ENCODE peak calls at places on chromosomes 13 and 19, in five cellular contexts. N is ovary, D is mammary epithelial cell, J is HCT116, C is HepG2. Y is an unnamed sample.

GRCh38 chr13:100269837-100270236 is 180.9 kb downstream of the PCCA start:
- DNase-seq in N (peak; percentile 69), C (no peak), D (peak; percentile 12), J (no peak), Y (peak; percentile 69)

GRCh38 chr19:12796146-12797071 is 5.1 kb downstream of the JUNB start:
- DNase-seq in J (no peak), N (peak; percentile 81), D (peak; percentile 58), C (peak; percentile 68), Y (peak; percentile 77)

GRCh38 chr13:26967119-26968038 is 204.2 kb downstream of the USP12 start:
- DNase-seq in D (no peak), C (no peak), J (no peak), N (peak; percentile 56), Y (no peak)

GRCh38 chr13:111937763-111938375 is 129.1 kb upstream of the SOX1 start:
- DNase-seq in C (no peak), D (peak; percentile 32), J (no peak), N (no peak), Y (no peak)

GRCh38 chr13:46321494-46322225 is 65.4 kb downstream of the RUBCNL start:
- DNase-seq in C (peak; percentile 18), N (peak; percentile 29), J (peak; percentile 39), D (peak; percentile 34), Y (peak; percentile 69)

GRCh38 chr13:75685239-75685697 is 49.1 kb downstream of the LMO7 start:
- DNase-seq in N (no peak), C (peak; percentile 42), D (peak; percentile 89), J (no peak), Y (no peak)

GRCh38 chr13:44050450-44051063 is 170.9 kb downstream of the LACC1 start:
- DNase-seq in N (no peak), D (peak; percentile 20), C (peak; percentile 7), J (peak; percentile 32), Y (no peak)

GRCh38 chr13:27141746-27142145 is 29.9 kb downstream of the USP12 start:
- DNase-seq in N (no peak), J (no peak), D (no peak), C (no peak), Y (no peak)

GRCh38 chr13:23965346-23965745 is 68.0 kb upstream of the C1QTNF9B start:
- DNase-seq in N (no peak), C (no peak), D (no peak), J (no peak), Y (no peak)

GRCh38 chr19:45663800-45664199 is 4.2 kb upstream of the GIPR start:
- DNase-seq in D (no peak), N (no peak), J (no peak), C (no peak), Y (no peak)

GRCh38 chr13:111629933-111630332 is 309.5 kb downstream of the TEX29 start:
- DNase-seq in C (no peak), N (no peak), D (no peak), J (no peak), Y (no peak)

GRCh38 chr13:112764028-112764427 is 74.2 kb downstream of the ATP11A start:
- DNase-seq in J (no peak), D (no peak), C (no peak), N (no peak), Y (no peak)

GRCh38 chr19:33795370-33796163 is 1.1 kb upstream of the KCTD15 start:
- DNase-seq in J (no peak), D (peak; percentile 75), C (peak; percentile 66), N (peak; percentile 94), Y (peak; percentile 89)

GRCh38 chr13:20671789-20672188 is 31.7 kb upstream of the IL17D start:
- DNase-seq in C (no peak), D (no peak), J (no peak), N (no peak), Y (no peak)

DNA sequence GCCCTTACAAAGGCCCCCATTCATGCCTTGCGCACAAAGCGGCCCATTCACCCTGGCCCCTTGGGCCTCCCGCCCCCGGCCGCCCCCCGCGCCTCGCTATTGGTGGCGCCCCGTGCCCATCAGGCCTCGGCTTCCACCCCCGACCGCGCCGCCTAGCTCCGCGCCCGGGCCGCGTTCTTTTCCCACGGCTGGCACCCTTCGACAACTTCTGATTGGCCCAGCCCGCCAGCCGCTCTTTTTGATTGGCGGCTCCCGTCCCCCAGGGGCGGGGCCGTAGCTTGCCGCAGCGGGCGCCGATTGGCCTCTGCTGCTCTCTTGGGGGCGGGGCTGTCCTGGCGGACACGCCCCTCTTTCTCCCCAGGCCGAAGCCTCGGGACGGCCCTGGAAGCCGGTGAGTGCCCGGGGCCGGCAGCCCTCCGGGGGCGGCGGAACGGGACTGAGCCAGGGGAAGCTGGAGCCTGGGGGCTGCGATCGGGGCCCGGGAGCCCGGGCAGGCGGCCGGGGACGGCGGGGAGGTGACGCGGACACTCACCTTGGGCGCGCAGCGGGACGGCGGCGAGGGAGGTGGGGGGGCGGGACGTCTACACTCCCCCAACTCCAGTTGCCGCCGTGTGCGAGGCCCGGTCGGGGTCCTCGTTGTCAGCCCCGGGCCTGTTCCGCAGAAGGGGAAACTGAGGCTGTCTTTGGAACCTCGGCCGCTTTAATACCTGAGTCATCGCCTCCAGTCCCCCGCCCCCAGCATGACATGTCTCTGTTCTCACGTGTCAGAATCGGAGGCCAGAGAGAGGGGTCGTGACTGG is at the start of gene MYH14:
- DNase-seq in C (peak; percentile 79), N (peak; percentile 58), D (no peak), J (peak; percentile 86), Y (peak; percentile 93)
- H3K4me3 ChIP-seq in C (peak within 1 kb of the TSS; percentile 57), N (peak within 1 kb of the TSS; percentile 25), D (no peak within 1 kb of the TSS), J (peak within 1 kb of the TSS; percentile 73), Y (peak within 1 kb of the TSS; percentile 76)

DNA sequence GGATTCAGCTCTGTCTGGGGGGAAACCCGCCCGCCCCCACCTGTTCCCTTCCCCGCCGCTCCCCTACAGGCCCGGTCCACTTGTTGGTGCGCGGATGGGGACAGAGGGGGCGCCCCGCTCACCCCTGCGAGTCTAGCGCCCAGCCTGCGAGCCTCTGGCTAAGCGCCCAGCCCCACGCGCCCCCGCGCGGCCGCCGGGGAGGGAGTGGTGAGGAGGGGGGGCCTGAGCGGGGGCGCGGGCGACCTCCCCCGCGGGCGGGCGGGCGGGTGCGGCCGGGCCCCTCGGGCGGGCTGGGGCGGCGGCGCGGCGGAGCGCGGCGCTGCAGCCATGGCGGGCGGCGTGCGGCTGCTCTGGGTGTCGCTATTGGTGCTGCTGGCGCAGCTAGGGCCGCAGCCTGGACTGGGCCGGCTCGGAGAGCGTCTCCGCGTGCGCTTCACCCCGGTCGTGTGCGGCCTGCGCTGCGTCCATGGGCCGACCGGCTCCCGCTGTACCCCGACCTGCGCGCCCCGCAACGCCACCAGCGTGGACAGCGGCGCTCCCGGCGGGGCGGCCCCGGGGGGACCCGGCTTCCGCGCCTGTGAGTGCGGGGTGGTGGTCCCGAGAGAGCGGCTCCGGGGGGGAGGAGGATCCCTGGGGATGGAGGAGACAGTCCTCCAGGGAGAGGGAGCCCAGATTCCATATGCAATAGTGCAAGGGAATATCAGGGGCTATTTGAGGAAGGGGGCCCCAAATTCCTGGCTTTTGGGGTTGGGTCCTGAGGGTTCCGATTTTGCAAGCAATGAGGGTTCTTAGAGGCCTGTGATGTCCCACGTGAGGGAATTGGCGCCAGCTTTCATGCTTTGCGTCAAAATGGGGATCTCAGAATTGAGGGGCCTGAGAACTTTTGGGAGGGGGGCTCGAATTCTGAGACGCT is at the start of gene LTBP4:
- DNase-seq in C (no peak), D (no peak), J (no peak), N (peak; percentile 91), Y (no peak)
- H3K4me3 ChIP-seq in C (peak within 1 kb of the TSS; percentile 43), D (peak within 1 kb of the TSS; percentile 45), J (peak within 1 kb of the TSS; percentile 62), N (peak within 1 kb of the TSS; percentile 60), Y (peak within 1 kb of the TSS; percentile 38)

DNA sequence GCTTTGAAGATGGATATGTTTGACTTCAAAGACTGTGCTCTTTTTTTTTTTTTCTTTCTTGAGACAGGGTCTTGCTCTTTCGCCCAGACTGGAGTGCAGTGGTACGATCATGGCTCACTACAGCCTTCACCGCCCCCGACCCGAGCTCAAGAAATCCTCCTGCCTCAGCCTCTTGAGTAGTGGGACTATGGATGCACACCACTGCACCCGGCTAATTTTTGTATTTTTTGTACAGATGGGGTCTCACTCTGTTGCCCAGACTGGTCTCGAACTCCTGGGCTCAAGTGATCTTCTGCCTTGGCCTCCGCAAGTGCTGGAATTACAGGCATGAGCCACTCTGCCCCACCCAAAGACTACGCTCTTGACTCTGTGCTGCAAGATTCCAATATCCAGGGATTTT is 50.4 kb downstream of the SPTBN4 start:
- DNase-seq in N (no peak), J (no peak), C (no peak), D (no peak), Y (no peak)
- H3K4me3 ChIP-seq in N (no peak overlapping the region), J (no peak overlapping the region), C (no peak overlapping the region), D (no peak overlapping the region), Y (no peak overlapping the region)

GRCh38 chr13:38624822-38625221 is 62.1 kb upstream of the FREM2 start:
- DNase-seq in C (no peak), N (no peak), J (no peak), D (no peak), Y (no peak)
- H3K4me3 ChIP-seq in C (no peak overlapping the region), N (no peak overlapping the region), J (no peak overlapping the region), D (no peak overlapping the region), Y (no peak overlapping the region)

DNA sequence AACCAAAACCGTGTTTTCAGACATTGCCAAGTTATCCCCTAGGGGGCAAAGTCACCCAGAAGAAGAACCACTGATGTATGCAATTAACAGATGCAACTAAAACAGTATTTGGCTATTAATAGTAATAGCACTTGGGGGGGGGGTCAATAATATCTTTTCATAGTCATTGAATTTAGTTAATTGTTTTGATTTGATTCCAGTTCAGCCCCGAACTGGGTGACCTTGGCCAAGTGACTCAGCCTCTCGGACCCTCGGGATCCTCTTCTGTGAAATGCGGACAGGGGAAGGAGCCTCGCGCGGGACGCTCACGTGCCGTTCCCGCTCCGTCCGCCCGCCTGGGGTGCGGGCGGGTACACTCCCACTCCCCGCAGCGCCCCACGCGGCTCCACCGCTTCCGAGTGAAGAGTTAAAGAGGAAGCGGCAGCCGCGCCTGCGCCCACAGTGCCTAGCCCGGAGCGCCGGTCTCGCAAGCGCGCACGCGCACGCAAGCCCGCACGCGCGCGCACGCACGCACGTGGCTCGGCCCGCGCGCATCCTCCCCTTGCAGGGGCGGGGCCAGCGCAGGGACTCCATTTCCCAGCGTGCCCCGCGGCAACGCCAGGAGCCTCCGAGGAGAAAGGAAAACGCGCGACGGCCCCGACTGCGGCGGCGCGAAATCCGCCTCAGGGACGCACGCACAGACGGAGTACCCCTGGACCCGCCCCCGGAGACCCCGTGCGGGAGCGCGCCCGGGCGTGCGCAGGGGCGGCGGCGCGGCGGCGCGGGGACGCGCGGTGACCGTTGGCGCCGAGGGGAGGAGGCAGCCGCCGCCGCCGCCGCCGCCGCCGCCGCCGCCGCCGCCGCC is at the start of gene DAZAP1:
- DNase-seq in J (peak; percentile 96), D (peak; percentile 98), N (peak; percentile 100), C (peak; percentile 93), Y (peak; percentile 99)
- H3K4me3 ChIP-seq in J (peak within 1 kb of the TSS; percentile 68), D (peak within 1 kb of the TSS; percentile 98), N (peak within 1 kb of the TSS; percentile 87), C (peak within 1 kb of the TSS; percentile 90), Y (peak within 1 kb of the TSS; percentile 92)

DNA sequence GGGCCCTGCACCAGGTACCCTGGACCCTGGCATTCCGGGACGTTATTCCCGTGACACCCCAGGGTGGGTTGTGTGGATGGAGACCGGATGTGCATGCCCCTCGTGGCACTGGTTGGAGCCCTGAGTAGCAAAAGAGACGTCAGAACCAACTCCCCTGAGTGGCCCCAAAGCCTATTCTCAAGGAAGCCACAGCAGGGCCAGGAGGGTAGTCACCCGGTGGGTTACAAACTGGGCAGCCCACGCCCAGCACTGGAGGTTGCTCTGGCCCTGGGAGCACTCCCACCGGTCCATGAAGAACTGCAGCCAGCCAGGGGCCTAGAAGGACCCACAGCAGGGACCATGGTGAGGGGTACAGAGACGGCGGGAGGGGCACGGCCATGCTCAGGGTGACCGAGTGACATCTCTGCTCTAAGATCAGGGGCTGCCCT is 7.5 kb downstream of the KLF16 start:
- DNase-seq in N (no peak), D (no peak), J (no peak), C (no peak), Y (peak; percentile 60)
- H3K4me3 ChIP-seq in N (no peak overlapping the region), D (no peak overlapping the region), J (peak overlapping the region; percentile 32), C (no peak overlapping the region), Y (peak overlapping the region; percentile 10)

Y was measured in right lobe of liver.